ENCODE peak calls at places on chromosomes 5 and 9, in six cellular contexts. V, G, M, P, F and I are unnamed samples.

GRCh38 chr9:5556101-5556500 is 45.8 kb downstream of the PDCD1LG2 start:
- ATAC-seq in V (no peak), G (no peak), M (no peak), P (no peak), F (no peak), I (no peak)

GRCh38 chr9:100775912-100776311 is 198.0 kb downstream of the CAVIN4 start:
- ATAC-seq in V (no peak), G (no peak), M (no peak), P (no peak), F (no peak), I (no peak)

GRCh38 chr9:134989206-134990065 is 71.7 kb upstream of the FCN1 start:
- ATAC-seq in V (no peak), G (no peak), M (no peak), P (no peak), F (no peak), I (no peak)

GRCh38 chr5:91150189-91150588 is 232.9 kb downstream of the ARRDC3 start:
- ATAC-seq in V (no peak), G (peak; percentile 85), M (peak; percentile 75), P (peak; percentile 78), F (no peak), I (peak; percentile 90)

GRCh38 chr9:12816656-12817101 is 41.9 kb downstream of the LURAP1L start:
- ATAC-seq in V (no peak), G (no peak), M (no peak), P (no peak), F (no peak), I (no peak)

GRCh38 chr9:126805546-126806262 is 864 bp downstream of the ZBTB43 start:
- ATAC-seq in V (peak; percentile 82), G (peak; percentile 97), M (peak; percentile 95), P (peak; percentile 64), F (peak; percentile 78), I (peak; percentile 95)

GRCh38 chr9:89471390-89471789 is 26.5 kb downstream of the SEMA4D start:
- ATAC-seq in V (peak; percentile 60), G (no peak), M (no peak), P (no peak), F (no peak), I (no peak)

GRCh38 chr5:176748073-176748966 is 62.0 kb upstream of the UNC5A start:
- ATAC-seq in V (no peak), G (no peak), M (no peak), P (no peak), F (no peak), I (no peak)

GRCh38 chr5:137802282-137803210 is 48.4 kb upstream of the HNRNPA0 start:
- ATAC-seq in V (no peak), G (no peak), M (no peak), P (no peak), F (no peak), I (no peak)

GRCh38 chr5:124747770-124748686 is 1.6 kb upstream of the ZNF608 start:
- ATAC-seq in V (peak; percentile 65), G (no peak), M (no peak), P (no peak), F (no peak), I (no peak)

GRCh38 chr5:75335952-75336624 is 932 bp upstream of the HMGCR start:
- ATAC-seq in V (peak; percentile 2), G (no peak), M (no peak), P (peak; percentile 66), F (no peak), I (peak; percentile 1)

GRCh38 chr5:122788996-122789395 is 14.1 kb downstream of the SNX2 start:
- ATAC-seq in V (no peak), G (no peak), M (no peak), P (no peak), F (no peak), I (no peak)

GRCh38 chr9:17725399-17726010 is 146.6 kb downstream of the SH3GL2 start:
- ATAC-seq in V (no peak), G (no peak), M (no peak), P (no peak), F (no peak), I (no peak)

GRCh38 chr5:36584009-36584875 is 22.2 kb upstream of the SLC1A3 start:
- ATAC-seq in V (no peak), G (peak; percentile 37), M (no peak), P (no peak), F (no peak), I (no peak)

GRCh38 chr9:108014353-108014752 is 524.8 kb upstream of the KLF4 start:
- ATAC-seq in V (no peak), G (no peak), M (no peak), P (no peak), F (no peak), I (no peak)

GRCh38 chr5:136104311-136104975 is 28.2 kb upstream of the SMAD5 start:
- ATAC-seq in V (no peak), G (no peak), M (no peak), P (peak; percentile 48), F (no peak), I (no peak)

GRCh38 chr5:161096591-161096990 is 244.6 kb upstream of the ATP10B start:
- ATAC-seq in V (no peak), G (no peak), M (no peak), P (no peak), F (no peak), I (no peak)

GRCh38 chr9:69158471-69158870 is 15.6 kb upstream of the TJP2 start:
- ATAC-seq in V (no peak), G (no peak), M (no peak), P (no peak), F (no peak), I (no peak)

GRCh38 chr9:137243626-137244485 is 2.8 kb downstream of the TUBB4B start:
- ATAC-seq in V (no peak), G (no peak), M (no peak), P (no peak), F (no peak), I (no peak)

GRCh38 chr9:72200452-72200851 is 51.2 kb downstream of the GDA start:
- ATAC-seq in V (no peak), G (no peak), M (no peak), P (no peak), F (no peak), I (no peak)

GRCh38 chr5:107743357-107744000 is 72.7 kb upstream of the EFNA5 start:
- ATAC-seq in V (no peak), G (no peak), M (no peak), P (no peak), F (no peak), I (no peak)

GRCh38 chr5:132114150-132115121 is 40.8 kb downstream of the CSF2 start:
- ATAC-seq in V (peak; percentile 40), G (peak; percentile 85), M (peak; percentile 78), P (no peak), F (peak; percentile 31), I (peak; percentile 78)